ENCODE peak calls at places on chromosome 3, in five cellular contexts. Q is NCI-H1417; U is stimulated activated CD4-positive, alpha-beta T cell treated with anti-CD3 and anti-CD28 coated beads, Interleukin-1b, Interleukin-23, amount 100 ng/mL, for 4 hours; V is Kasumi-1; Y is ELR. S is an unnamed sample.
A peak's percentile ranks its signal among the peaks of the same experiment; 100 is the strongest.

GRCh38 chr3:76028816-76029215 is 243.5 kb upstream of the ZNF717 start:
- DNase-seq in Q (no peak), U (no peak), V (no peak), Y (no peak), S (no peak)

GRCh38 chr3:134232146-134232545 is 18.5 kb downstream of the RYK start:
- DNase-seq in Q (no peak), U (no peak), V (no peak), Y (peak; percentile 69), S (no peak)

GRCh38 chr3:190325923-190326322 is 3.7 kb upstream of the CLDN1 start:
- DNase-seq in Q (peak; percentile 86), U (no peak), V (no peak), Y (peak; percentile 51), S (peak; percentile 93)

GRCh38 chr3:66567066-66567465 is 66.2 kb upstream of the LRIG1 start:
- DNase-seq in Q (no peak), U (no peak), V (no peak), Y (no peak), S (no peak)

GRCh38 chr3:47836986-47837385 is 34.0 kb downstream of the DHX30 start:
- DNase-seq in Q (no peak), U (no peak), V (no peak), Y (no peak), S (no peak)

GRCh38 chr3:79368403-79368802 is 399.4 kb downstream of the ROBO1 start:
- DNase-seq in Q (no peak), U (no peak), V (no peak), Y (peak; percentile 32), S (no peak)

GRCh38 chr3:61897848-61898247 is 336.5 kb downstream of the PTPRG start:
- DNase-seq in Q (no peak), U (no peak), V (no peak), Y (no peak), S (no peak)

GRCh38 chr3:38353151-38353550 is 6.6 kb downstream of the XYLB start:
- DNase-seq in Q (no peak), U (no peak), V (no peak), Y (peak; percentile 56), S (no peak)

GRCh38 chr3:65425880-65426279 is 612.8 kb downstream of the MAGI1 start:
- DNase-seq in Q (no peak), U (no peak), V (peak; percentile 35), Y (peak; percentile 26), S (no peak)

GRCh38 chr3:31197941-31198340 is 303.5 kb upstream of the GADL1 start:
- DNase-seq in Q (no peak), U (no peak), V (no peak), Y (no peak), S (no peak)

GRCh38 chr3:14123308-14124222 is 1.1 kb downstream of the CHCHD4 start:
- DNase-seq in Q (no peak), U (no peak), V (no peak), Y (no peak), S (no peak)

GRCh38 chr3:189393598-189393997 is 221.8 kb downstream of the TPRG1 start:
- DNase-seq in Q (no peak), U (no peak), V (no peak), Y (peak; percentile 27), S (no peak)

GRCh38 chr3:141875893-141876380 is 506 bp upstream of the ATP1B3 start:
- DNase-seq in Q (peak; percentile 60), U (no peak), V (peak; percentile 74), Y (peak; percentile 75), S (no peak)

GRCh38 chr3:194272221-194272620 is 78.9 kb downstream of the CPN2 start:
- DNase-seq in Q (no peak), U (no peak), V (no peak), Y (no peak), S (no peak)

GRCh38 chr3:65166531-65166930 is 478.7 kb upstream of the ADAMTS9 start:
- DNase-seq in Q (no peak), U (no peak), V (no peak), Y (no peak), S (no peak)

GRCh38 chr3:178455966-178456365 is 80.3 kb upstream of the KCNMB2 start:
- DNase-seq in Q (no peak), U (no peak), V (no peak), Y (no peak), S (no peak)

GRCh38 chr3:187737401-187738088 is 7.7 kb downstream of the BCL6 start:
- DNase-seq in Q (no peak), U (peak; percentile 53), V (no peak), Y (peak; percentile 77), S (no peak)

S was measured in NCI-H526 treated with DMSO at 0.1 percent for 48 hours.